ENCODE peak calls at places on chromosomes 11 and 22, in ten cellular contexts. Z is brain microvascular endothelial cell; Y is NB4; N is colonic mucosa; R is dorsolateral prefrontal cortex; F is fibroblast of lung; X is CD8-positive, alpha-beta T cell; Q is astrocyte of the cerebellum; M is CD4-positive, alpha-beta T cell; C is B cell. L is an unnamed sample.
A peak's percentile ranks its signal among the peaks of the same experiment; 100 is the strongest.

GRCh38 chr22:24474221-24474620 is 20.9 kb upstream of the UPB1 start:
- DNase-seq in Z (peak; percentile 92), Y (no peak), N (no peak), R (no peak), F (peak; percentile 96), X (no peak), Q (peak; percentile 90), M (no peak), C (no peak), L (no peak)

GRCh38 chr22:41237036-41237706 is 3.6 kb downstream of the CHADL start:
- DNase-seq in Z (no peak), Y (no peak), N (no peak), R (no peak), F (no peak), X (no peak), Q (no peak), M (no peak), C (no peak), L (no peak)

GRCh38 chr11:80929406-80929805 is 1488.6 kb upstream of the TENM4 start:
- DNase-seq in Z (no peak), Y (no peak), N (no peak), R (no peak), F (no peak), X (no peak), Q (no peak), M (no peak), C (no peak), L (no peak)

GRCh38 chr11:68870470-68870869 is 28.8 kb upstream of the CPT1A start:
- DNase-seq in Z (no peak), Y (peak; percentile 49), N (no peak), R (no peak), F (no peak), X (no peak), Q (no peak), M (no peak), C (no peak), L (no peak)

GRCh38 chr11:68533945-68534344 is 73.4 kb downstream of the PPP6R3 start:
- DNase-seq in Z (no peak), Y (no peak), N (no peak), R (no peak), F (no peak), X (no peak), Q (no peak), M (no peak), C (no peak), L (no peak)

GRCh38 chr11:68690671-68691401 is 6.5 kb downstream of the GAL start:
- DNase-seq in Z (no peak), Y (no peak), N (no peak), R (no peak), F (no peak), X (peak; percentile 6), Q (no peak), M (peak; percentile 10), C (no peak), L (no peak)

GRCh38 chr11:46200537-46201281 is 76.8 kb upstream of the CREB3L1 start:
- DNase-seq in Z (no peak), Y (no peak), N (no peak), R (no peak), F (peak; percentile 41), X (no peak), Q (no peak), M (no peak), C (no peak), L (no peak)

GRCh38 chr11:124644426-124645280 is 22.0 kb downstream of the TBRG1 start:
- DNase-seq in Z (peak; percentile 81), Y (peak; percentile 67), N (peak; percentile 29), R (peak; percentile 72), F (peak; percentile 82), X (peak; percentile 4), Q (peak; percentile 88), M (peak; percentile 20), C (peak; percentile 61), L (peak; percentile 55)

GRCh38 chr11:128304666-128305485 is 282.5 kb downstream of the ETS1 start:
- DNase-seq in Z (no peak), Y (no peak), N (no peak), R (no peak), F (no peak), X (no peak), Q (no peak), M (no peak), C (no peak), L (no peak)

GRCh38 chr22:40030757-40031092 is 36.0 kb downstream of the FAM83F start:
- DNase-seq in Z (no peak), Y (peak; percentile 46), N (no peak), R (no peak), F (no peak), X (no peak), Q (no peak), M (no peak), C (no peak), L (no peak)

GRCh38 chr11:77080643-77081210 is 14.0 kb downstream of the CAPN5 start:
- DNase-seq in Z (peak; percentile 35), Y (no peak), N (no peak), R (peak; percentile 25), F (peak; percentile 43), X (no peak), Q (no peak), M (no peak), C (no peak), L (no peak)

GRCh38 chr11:72263363-72263762 is 19.4 kb upstream of the PHOX2A start:
- DNase-seq in Z (peak; percentile 77), Y (peak; percentile 62), N (no peak), R (no peak), F (peak; percentile 77), X (no peak), Q (peak; percentile 26), M (no peak), C (no peak), L (no peak)

GRCh38 chr11:57480409-57481137 is 20.2 kb downstream of the RTN4RL2 start:
- DNase-seq in Z (peak; percentile 29), Y (peak; percentile 86), N (peak; percentile 89), R (peak; percentile 79), F (no peak), X (peak; percentile 50), Q (no peak), M (peak; percentile 54), C (peak; percentile 58), L (peak; percentile 80)

DNA sequence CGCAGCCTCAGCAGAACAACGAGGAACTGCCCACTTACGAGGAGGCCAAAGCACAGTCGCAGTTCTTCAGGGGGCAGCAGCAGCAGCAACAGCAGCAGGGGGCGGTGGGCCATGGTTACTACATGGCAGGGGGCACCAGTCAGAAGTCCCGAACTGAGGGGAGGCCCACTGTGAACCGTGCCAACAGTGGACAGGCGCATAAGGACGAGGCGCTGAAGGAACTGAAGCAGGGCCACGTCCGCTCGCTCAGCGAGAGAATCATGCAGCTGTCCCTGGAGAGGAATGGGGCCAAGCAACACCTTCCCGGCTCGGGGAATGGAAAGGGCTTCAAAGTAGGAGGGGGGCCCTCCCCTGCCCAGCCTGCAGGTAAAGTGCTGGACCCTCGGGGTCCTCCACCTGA is 31.6 kb downstream of the AMOTL1 start:
- DNase-seq in Z (no peak), Y (no peak), N (no peak), R (no peak), F (no peak), X (no peak), Q (no peak), M (no peak), C (no peak), L (no peak)
- TF ChIP-seq CTCF in Z (no peak), Y (no peak), N (no peak), R (no peak), F (no peak), X (no peak), Q (no peak), M (no peak), C (no peak), L (no peak)

DNA sequence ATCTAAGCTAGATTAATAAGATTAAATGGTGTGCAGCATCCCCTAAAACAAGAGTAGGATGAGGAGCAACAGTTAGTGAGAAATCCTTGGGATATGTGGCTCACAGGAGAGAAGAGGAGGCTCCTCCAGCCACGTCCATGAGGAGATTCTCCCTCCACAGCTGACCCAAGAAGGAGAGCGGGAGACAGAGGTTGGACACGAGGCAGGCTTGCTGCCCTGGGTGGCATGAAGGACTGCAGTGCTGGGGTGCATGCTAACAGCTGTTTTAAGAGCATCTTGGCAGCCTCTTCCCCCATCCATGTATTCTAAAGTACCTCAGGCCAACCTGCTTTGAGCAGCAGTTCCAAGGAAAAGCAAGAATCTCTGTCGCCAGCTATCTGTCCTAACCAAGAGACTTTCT is 284.4 kb upstream of the B3GAT1 start:
- DNase-seq in Z (no peak), Y (no peak), N (no peak), R (no peak), F (no peak), X (no peak), Q (no peak), M (no peak), C (no peak), L (no peak)
- TF ChIP-seq CTCF in Z (no peak), Y (no peak), N (no peak), R (no peak), F (no peak), X (no peak), Q (no peak), M (no peak), C (no peak), L (no peak)

DNA sequence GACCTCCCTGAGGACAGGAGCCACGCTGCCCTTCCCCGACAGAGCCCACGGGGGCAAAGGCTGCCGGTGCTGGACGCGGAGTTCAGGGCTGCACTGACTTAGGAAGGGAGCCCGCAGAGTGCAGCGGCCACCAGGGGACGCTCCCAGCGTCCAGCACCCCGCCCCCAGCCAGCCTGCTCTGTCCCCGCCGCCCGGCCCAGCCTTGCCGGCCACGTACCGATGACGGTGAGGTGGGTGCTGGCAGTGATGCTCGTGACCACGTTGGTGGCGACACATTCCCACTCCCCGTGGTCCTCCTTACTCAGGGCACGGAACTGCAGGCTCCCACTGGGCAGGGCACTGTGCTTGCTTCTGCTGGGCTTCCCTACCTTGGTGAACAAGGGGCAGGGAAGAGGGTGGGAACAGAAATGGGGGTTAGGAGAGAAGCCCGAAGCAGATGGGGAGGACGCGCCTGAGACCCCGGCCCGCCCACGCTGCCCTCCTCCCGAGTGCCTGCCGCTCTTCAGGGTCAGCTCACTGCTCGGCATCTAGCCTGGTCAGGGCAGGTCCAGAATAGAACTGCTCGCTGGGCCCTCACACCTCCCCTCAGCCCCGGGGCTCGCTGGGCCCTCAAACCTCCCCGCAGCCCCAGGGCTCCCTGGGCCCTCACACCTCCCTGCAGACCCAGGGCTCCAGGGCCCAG is 25.9 kb downstream of the IGSF9B start:
- DNase-seq in Z (no peak), Y (no peak), N (no peak), R (no peak), F (no peak), X (no peak), Q (no peak), M (no peak), C (no peak), L (no peak)
- TF ChIP-seq CTCF in Z (peak; percentile 35), Y (no peak), N (no peak), R (peak; percentile 37), F (no peak), X (no peak), Q (peak; percentile 23), M (no peak), C (no peak), L (peak; percentile 18)

GRCh38 chr11:10413268-10413667 is 41.8 kb upstream of the AMPD3 start:
- DNase-seq in Z (peak; percentile 36), Y (peak; percentile 85), N (peak; percentile 38), R (peak; percentile 50), F (no peak), X (peak; percentile 26), Q (no peak), M (peak; percentile 33), C (peak; percentile 72), L (no peak)
- TF ChIP-seq CTCF in Z (peak; percentile 55), Y (peak; percentile 65), N (peak; percentile 18), R (peak; percentile 59), F (no peak), X (peak; percentile 51), Q (no peak), M (peak; percentile 61), C (peak; percentile 59), L (peak; percentile 69)